ENCODE peak calls at places on chromosomes 3 and 15, in eight cellular contexts. F, B, A, S, I, E, G and V are unnamed samples.

GRCh38 chr3:197478746-197479668 is 76.8 kb downstream of the BDH1 start:
- DNase-seq in F (no peak), B (no peak), A (no peak), S (no peak), I (no peak), E (no peak), G (no peak), V (no peak)

GRCh38 chr15:93274276-93274675 is 185.3 kb upstream of the RGMA start:
- DNase-seq in F (no peak), B (no peak), A (no peak), S (no peak), I (peak; percentile 15), E (no peak), G (no peak), V (no peak)

GRCh38 chr3:20073683-20074082 is 33.4 kb downstream of the KAT2B start:
- DNase-seq in F (no peak), B (no peak), A (no peak), S (no peak), I (peak; percentile 36), E (no peak), G (no peak), V (no peak)

GRCh38 chr3:11534783-11535081 is 109.0 kb downstream of the VGLL4 start:
- DNase-seq in F (no peak), B (no peak), A (no peak), S (no peak), I (no peak), E (no peak), G (no peak), V (no peak)

GRCh38 chr3:169133178-169134161 is 530.0 kb downstream of the MECOM start:
- DNase-seq in F (no peak), B (no peak), A (no peak), S (no peak), I (no peak), E (no peak), G (no peak), V (no peak)

GRCh38 chr3:62084558-62084957 is 288.8 kb downstream of the FEZF2 start:
- DNase-seq in F (no peak), B (no peak), A (no peak), S (no peak), I (no peak), E (no peak), G (no peak), V (no peak)

GRCh38 chr3:9946112-9947024 is 5.8 kb downstream of the PRRT3 start:
- DNase-seq in F (peak; percentile 95), B (peak; percentile 91), A (peak; percentile 92), S (no peak), I (peak; percentile 83), E (peak; percentile 93), G (no peak), V (peak; percentile 62)

GRCh38 chr15:76245072-76245610 is 66.1 kb downstream of the ETFA start:
- DNase-seq in F (no peak), B (no peak), A (no peak), S (no peak), I (no peak), E (no peak), G (no peak), V (no peak)

GRCh38 chr3:115792206-115792955 is 169.1 kb downstream of the GAP43 start:
- DNase-seq in F (no peak), B (peak; percentile 70), A (peak; percentile 82), S (no peak), I (no peak), E (no peak), G (no peak), V (no peak)

GRCh38 chr15:71055461-71055860 is 59.8 kb upstream of the THSD4 start:
- DNase-seq in F (no peak), B (no peak), A (no peak), S (no peak), I (no peak), E (no peak), G (no peak), V (no peak)

GRCh38 chr3:139121513-139122220 is 77.0 kb upstream of the PRR23C start:
- DNase-seq in F (no peak), B (no peak), A (no peak), S (no peak), I (no peak), E (no peak), G (no peak), V (no peak)

GRCh38 chr15:100713163-100713867 is 110.9 kb downstream of the ASB7 start:
- DNase-seq in F (no peak), B (peak; percentile 15), A (no peak), S (no peak), I (no peak), E (no peak), G (no peak), V (no peak)

GRCh38 chr15:85583404-85584390 is 203.3 kb downstream of the AKAP13 start:
- DNase-seq in F (peak; percentile 72), B (no peak), A (peak; percentile 78), S (no peak), I (no peak), E (no peak), G (peak; percentile 93), V (no peak)

GRCh38 chr15:38531509-38531908 is 33.1 kb downstream of the RASGRP1 start:
- DNase-seq in F (no peak), B (peak; percentile 43), A (no peak), S (no peak), I (no peak), E (no peak), G (no peak), V (no peak)

GRCh38 chr3:23650371-23651140 is 155.2 kb upstream of the UBE2E1 start:
- DNase-seq in F (no peak), B (no peak), A (no peak), S (peak; percentile 67), I (no peak), E (no peak), G (no peak), V (no peak)

GRCh38 chr3:128279594-128279880 is 126.3 kb downstream of the EEFSEC start:
- DNase-seq in F (no peak), B (no peak), A (no peak), S (no peak), I (no peak), E (no peak), G (no peak), V (no peak)

GRCh38 chr15:101070024-101070423 is 150.9 kb downstream of the LRRK1 start:
- DNase-seq in F (peak; percentile 24), B (no peak), A (no peak), S (no peak), I (no peak), E (no peak), G (no peak), V (no peak)

GRCh38 chr3:52357151-52358080 is 41.3 kb downstream of the DNAH1 start:
- DNase-seq in F (peak; percentile 18), B (no peak), A (no peak), S (no peak), I (no peak), E (no peak), G (no peak), V (no peak)

GRCh38 chr15:72521682-72522081 is 47.6 kb downstream of the ARIH1 start:
- DNase-seq in F (no peak), B (no peak), A (no peak), S (no peak), I (no peak), E (no peak), G (no peak), V (no peak)

GRCh38 chr3:72247126-72247525 is 462.2 kb upstream of the PROK2 start:
- DNase-seq in F (no peak), B (no peak), A (no peak), S (no peak), I (no peak), E (no peak), G (no peak), V (no peak)

GRCh38 chr3:163951397-163951987 is 1126.8 kb downstream of the SI start:
- DNase-seq in F (no peak), B (no peak), A (no peak), S (no peak), I (no peak), E (no peak), G (no peak), V (no peak)

GRCh38 chr3:3133490-3133889 is 6.8 kb downstream of the TRNT1 start:
- DNase-seq in F (no peak), B (no peak), A (no peak), S (no peak), I (no peak), E (no peak), G (no peak), V (no peak)

GRCh38 chr15:58521293-58521991 is 89.7 kb downstream of the LIPC start:
- DNase-seq in F (peak; percentile 77), B (no peak), A (no peak), S (no peak), I (peak; percentile 11), E (no peak), G (peak; percentile 40), V (no peak)

GRCh38 chr3:54877675-54878544 is 49.9 kb downstream of the LRTM1 start:
- DNase-seq in F (no peak), B (no peak), A (no peak), S (no peak), I (no peak), E (no peak), G (no peak), V (no peak)